ENCODE peak calls at places on chromosomes 6 and 20, in seven cellular contexts. K, Q, N, F, V, P and Y are unnamed samples. For H3K4me1, the result is how much of the 10 kb centered on the place peaks cover.

GRCh38 chr6:147390909-147391536 is 117.5 kb upstream of the SAMD5 start:
- DNase-seq in N (no peak), P (peak), Q (no peak), F (peak), V (no peak), K (no peak), Y (no peak)

GRCh38 chr6:110217255-110217654 is 37.0 kb downstream of the CDC40 start:
- DNase-seq in F (no peak), V (no peak), K (no peak), P (no peak), N (no peak), Q (no peak), Y (no peak)

GRCh38 chr20:50568549-50568942 is 58.4 kb downstream of the PTPN1 start:
- DNase-seq in Q (no peak), N (no peak), P (no peak), F (no peak), K (no peak), V (no peak), Y (no peak)

GRCh38 chr6:165986647-165987482 is 180.8 kb downstream of the TBXT start:
- DNase-seq in F (peak), P (no peak), K (no peak), Q (peak), V (no peak), N (no peak), Y (no peak)

GRCh38 chr20:20824924-20825584 is 112.6 kb upstream of the RALGAPA2 start:
- DNase-seq in V (no peak), Q (peak), K (peak), F (peak), N (peak), P (peak), Y (peak)

GRCh38 chr6:2944405-2945068 is 26.8 kb downstream of the SERPINB6 start:
- DNase-seq in Q (no peak), V (no peak), N (no peak), P (no peak), F (no peak), K (no peak), Y (no peak)

GRCh38 chr6:157294654-157295053 is 28.7 kb downstream of the TMEM242 start:
- DNase-seq in Q (no peak), N (no peak), V (no peak), K (no peak), P (no peak), F (no peak), Y (no peak)

GRCh38 chr6:16855460-16855859 is 94.2 kb upstream of the ATXN1 start:
- DNase-seq in P (no peak), K (no peak), V (no peak), F (no peak), N (no peak), Q (no peak), Y (no peak)

GRCh38 chr6:99612551-99613397 is 6.1 kb downstream of the PRDM13 start:
- DNase-seq in N (no peak), K (no peak), P (no peak), F (no peak), Q (no peak), V (no peak), Y (no peak)

DNA sequence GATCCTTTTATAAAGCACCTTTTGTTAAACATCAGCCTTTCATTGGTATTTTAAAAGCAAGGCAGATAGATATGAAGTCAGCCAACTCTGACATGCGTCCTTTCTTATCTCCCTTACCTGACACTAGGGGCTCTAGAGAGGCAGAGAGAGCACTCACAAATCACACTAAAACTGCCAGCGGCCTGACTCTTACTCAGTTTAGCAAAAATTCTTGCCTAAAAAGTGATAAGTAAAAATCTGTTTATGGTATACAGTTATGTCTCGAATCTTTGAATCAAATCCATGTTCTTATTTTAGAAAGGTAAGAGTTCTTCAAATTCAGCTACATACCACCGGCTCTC is 10.4 kb upstream of the TDRD6 start:
- DNase-seq in F (no peak), V (no peak), P (peak), K (no peak), Q (no peak), N (no peak), Y (no peak)
- TF ChIP-seq CTCF in F (no peak), V (no peak), P (peak), K (no peak), Q (no peak), N (no peak), Y (no peak)

GRCh38 chr20:17949899-17950298 is 18.7 kb downstream of the SNX5 start:
- DNase-seq in K (no peak), V (no peak), Q (no peak), P (no peak), F (no peak), N (no peak), Y (no peak)
- H3K4me1 ChIP-seq in K (under half), V (under half), Q (under half), P (under half), F (under half), N (under half), Y (under half)

DNA sequence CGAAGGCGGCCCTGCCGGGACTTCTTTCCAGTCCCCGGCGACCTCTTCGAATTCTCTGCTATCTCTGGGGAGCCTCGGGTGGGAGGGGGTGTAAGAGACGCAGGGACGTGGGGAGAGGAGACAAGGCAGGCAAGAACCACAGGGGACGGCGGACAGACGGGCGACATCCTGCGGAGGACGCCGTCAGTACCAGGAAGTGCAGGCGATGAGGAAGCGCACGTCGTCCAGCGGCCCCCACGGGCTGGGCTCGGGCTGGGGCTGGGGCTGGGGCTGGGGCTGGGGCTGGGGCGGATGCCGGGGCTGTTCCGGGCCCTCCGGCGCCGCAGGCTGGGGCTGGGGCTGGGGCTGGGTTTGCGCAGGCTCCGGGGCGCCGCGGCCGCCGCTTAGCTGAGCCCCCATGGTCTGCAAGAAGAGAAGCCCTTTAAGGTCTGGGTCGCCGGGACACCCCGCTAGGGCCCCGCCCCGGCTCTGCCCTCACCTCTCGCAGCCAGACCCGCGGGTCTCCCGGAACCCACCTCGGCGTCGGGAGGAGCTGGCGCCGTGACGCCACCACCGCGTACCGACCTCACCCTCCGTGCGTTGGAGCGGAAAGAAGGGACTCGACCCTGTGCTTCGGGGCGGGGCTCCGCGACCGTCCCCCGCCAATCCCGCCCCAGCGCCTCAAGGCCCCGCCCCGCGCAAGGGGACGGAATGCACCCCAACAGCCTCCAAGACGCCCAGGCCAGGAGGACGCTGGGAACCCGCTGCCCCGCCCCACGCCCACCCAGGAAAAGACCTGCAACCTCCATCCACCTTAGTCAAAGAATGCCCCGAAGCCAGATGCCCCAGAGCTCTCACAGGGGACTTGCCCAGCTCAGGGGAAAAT is at the start of gene MMP24OS:
- DNase-seq in K (peak), N (peak), F (peak), V (peak), Q (peak), P (peak), Y (peak)
- TF ChIP-seq CTCF in K (peak), N (no peak), F (no peak), V (no peak), Q (no peak), P (peak), Y (no peak)

DNA sequence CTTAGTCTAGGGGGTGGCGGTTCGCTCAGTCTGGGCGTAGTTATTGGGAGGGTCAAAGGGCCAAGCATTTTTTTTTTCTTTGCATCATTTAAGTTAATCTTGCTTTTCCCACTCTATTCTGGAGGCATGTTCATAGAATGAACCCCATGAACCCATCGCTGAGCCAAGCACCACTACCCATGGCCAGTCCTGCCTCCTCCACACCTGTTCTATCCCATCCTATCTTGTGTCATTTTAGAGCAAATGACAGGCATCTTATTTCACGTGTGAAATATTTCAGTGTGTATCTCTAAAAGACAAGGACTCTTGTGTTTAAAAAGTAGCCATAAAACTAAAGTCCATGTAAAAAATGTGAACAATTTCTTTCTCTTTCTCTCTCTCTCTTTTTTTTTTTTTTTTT is 13.9 kb downstream of the SRC start:
- DNase-seq in N (no peak), K (no peak), F (no peak), Q (no peak), P (no peak), V (no peak), Y (no peak)
- H3K4me1 ChIP-seq in N (half or more), K (half or more), F (under half), Q (under half), P (under half), V (under half), Y (under half)

DNA sequence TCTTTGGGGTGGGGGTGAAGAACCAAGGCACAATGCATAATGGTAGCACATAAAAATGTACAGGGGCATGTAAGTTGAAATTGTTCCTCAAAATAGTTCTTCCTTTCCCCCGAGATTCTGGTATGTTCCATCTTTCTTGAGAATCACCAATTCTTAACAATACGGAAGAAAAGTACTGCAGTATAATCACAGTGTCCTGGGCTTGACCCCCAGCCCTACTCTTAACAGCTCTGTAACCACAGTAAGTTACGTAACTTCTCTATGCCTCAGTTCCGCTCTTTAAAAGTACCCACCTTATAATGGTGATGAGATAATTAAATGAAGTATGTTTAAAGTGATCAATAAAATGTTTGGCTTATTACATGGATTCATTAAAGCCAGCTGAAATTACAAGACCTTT is 104.5 kb downstream of the SMLR1 start:
- DNase-seq in V (no peak), Q (no peak), K (no peak), N (no peak), F (no peak), P (no peak), Y (no peak)
- TF ChIP-seq CTCF in V (no peak), Q (no peak), K (no peak), N (no peak), F (no peak), P (no peak), Y (no peak)

GRCh38 chr6:10312445-10312844 is 102.4 kb downstream of the TFAP2A start:
- DNase-seq in Q (no peak), N (no peak), F (no peak), P (no peak), V (no peak), K (no peak), Y (no peak)

GRCh38 chr6:10307476-10307875 is 107.4 kb downstream of the TFAP2A start:
- DNase-seq in P (no peak), Q (no peak), V (no peak), N (no peak), K (no peak), F (no peak), Y (no peak)

GRCh38 chr6:10309826-10310405 is 105.0 kb downstream of the TFAP2A start:
- DNase-seq in K (no peak), V (no peak), Q (no peak), P (no peak), N (no peak), F (no peak), Y (no peak)

GRCh38 chr6:10313799-10314162 is 101.1 kb downstream of the TFAP2A start:
- DNase-seq in F (no peak), V (no peak), P (no peak), Q (no peak), K (no peak), N (no peak), Y (no peak)

GRCh38 chr6:10310826-10311225 is 104.0 kb downstream of the TFAP2A start:
- DNase-seq in K (no peak), Q (no peak), F (no peak), V (no peak), P (no peak), N (no peak), Y (no peak)
- H3K4me1 ChIP-seq in K (under half), Q (under half), F (under half), V (under half), P (under half), N (under half), Y (under half)

GRCh38 chr6:32462609-32463008 is 22.9 kb downstream of the HLA-DRA start:
- DNase-seq in Q (no peak), K (no peak), P (peak), N (no peak), V (no peak), F (no peak), Y (no peak)

GRCh38 chr6:32461493-32461892 is 21.8 kb downstream of the HLA-DRA start:
- DNase-seq in V (no peak), N (no peak), K (no peak), P (no peak), Q (no peak), F (no peak), Y (no peak)

GRCh38 chr6:32457054-32457453 is 17.4 kb downstream of the HLA-DRA start:
- DNase-seq in V (no peak), K (no peak), N (no peak), Q (no peak), F (no peak), P (no peak), Y (no peak)

GRCh38 chr6:32459781-32460424 is 20.2 kb downstream of the HLA-DRA start:
- DNase-seq in P (no peak), K (peak), F (no peak), V (no peak), N (no peak), Q (no peak), Y (no peak)

GRCh38 chr6:32460528-32460927 is 20.8 kb downstream of the HLA-DRA start:
- DNase-seq in F (no peak), V (no peak), N (no peak), Q (no peak), P (no peak), K (no peak), Y (no peak)
- TF ChIP-seq CTCF in F (no peak), V (no peak), N (no peak), Q (no peak), P (no peak), K (no peak), Y (no peak)